ENCODE peak calls at places on chromosome 6, in nine cellular contexts. W is HS-5, I is activated T-helper 1 cell treated with Interleukin-2 at 50 U/mL for 16 hours, Y is NCI-H1436, T is foreskin fibroblast, M is NCI-H524, O is Ammon's horn, B is ecto neural progenitor cell, K is NCI-H2171. F is an unnamed sample.

GRCh38 chr6:130324657-130325056 is 41.2 kb upstream of the TMEM200A start:
- DNase-seq in K (no peak), I (no peak), M (no peak), W (peak), B (no peak), T (peak), O (no peak), Y (no peak), F (no peak)

GRCh38 chr6:25334793-25335192 is 55.6 kb downstream of the CARMIL1 start:
- DNase-seq in K (no peak), T (no peak), O (no peak), W (no peak), Y (no peak), M (no peak), B (no peak), I (no peak), F (no peak)

GRCh38 chr6:41093729-41094128 is 21.0 kb downstream of the NFYA start:
- DNase-seq in W (no peak), Y (no peak), T (peak), K (no peak), B (no peak), O (no peak), I (no peak), M (no peak), F (no peak)

GRCh38 chr6:43699564-43700186 is 12.1 kb upstream of the MRPS18A start:
- DNase-seq in T (peak), M (peak), I (no peak), O (no peak), B (no peak), W (no peak), Y (no peak), K (no peak), F (peak)

GRCh38 chr6:53578371-53578770 is 33.5 kb upstream of the GCLC start:
- DNase-seq in K (no peak), Y (no peak), W (no peak), T (no peak), I (no peak), O (no peak), B (no peak), M (no peak), F (no peak)

GRCh38 chr6:157990321-157991066 is 8.8 kb downstream of the SYNJ2 start:
- DNase-seq in M (peak), B (peak), T (no peak), Y (no peak), O (no peak), W (no peak), K (peak), I (no peak), F (no peak)

GRCh38 chr6:167893416-167893815 is 66.7 kb downstream of the AFDN start:
- DNase-seq in T (peak), B (no peak), I (no peak), W (no peak), M (no peak), O (no peak), Y (no peak), K (no peak), F (no peak)

GRCh38 chr6:47076422-47077344 is 34.6 kb upstream of the ADGRF1 start:
- DNase-seq in B (no peak), K (no peak), M (no peak), I (no peak), T (no peak), Y (no peak), O (peak), W (no peak), F (no peak)

GRCh38 chr6:166625356-166625755 is 1.7 kb downstream of the RPS6KA2 start:
- DNase-seq in I (no peak), K (no peak), Y (no peak), O (no peak), T (peak), W (no peak), M (no peak), B (no peak), F (no peak)

GRCh38 chr6:30813623-30814136 is 69.3 kb upstream of the IER3 start:
- DNase-seq in W (no peak), K (no peak), Y (no peak), I (no peak), B (no peak), M (no peak), O (no peak), T (no peak), F (no peak)

GRCh38 chr6:12343440-12344162 is 53.4 kb downstream of the EDN1 start:
- DNase-seq in O (no peak), M (no peak), W (peak), B (no peak), I (no peak), K (no peak), T (peak), Y (no peak), F (no peak)

GRCh38 chr6:144064402-144064830 is 31.0 kb downstream of the SF3B5 start:
- DNase-seq in I (peak), W (no peak), M (peak), O (peak), K (no peak), B (no peak), T (peak), Y (no peak), F (no peak)

GRCh38 chr6:45350186-45350585 is 22.1 kb downstream of the RUNX2 start:
- DNase-seq in M (no peak), I (no peak), Y (no peak), K (no peak), W (no peak), B (no peak), T (no peak), O (no peak), F (no peak)

GRCh38 chr6:25829375-25829774 is 2.5 kb downstream of the SLC17A1 start:
- DNase-seq in I (no peak), W (no peak), O (no peak), K (no peak), T (no peak), M (no peak), B (no peak), Y (no peak), F (no peak)

GRCh38 chr6:163189609-163190008 is 224.9 kb upstream of the QKI start:
- DNase-seq in T (no peak), I (no peak), W (no peak), Y (no peak), K (no peak), B (no peak), O (peak), M (no peak), F (no peak)

GRCh38 chr6:117128052-117128451 is 137.3 kb upstream of the VGLL2 start:
- DNase-seq in M (no peak), O (no peak), W (no peak), K (no peak), T (no peak), Y (no peak), I (no peak), B (no peak), F (no peak)

GRCh38 chr6:112571486-112571885 is 224.4 kb downstream of the RFPL4B start:
- DNase-seq in O (peak), B (no peak), K (no peak), W (no peak), Y (no peak), M (no peak), I (no peak), T (peak), F (no peak)

GRCh38 chr6:99905209-99906106 is 88.6 kb downstream of the MCHR2 start:
- DNase-seq in M (peak), K (peak), W (peak), O (peak), T (peak), B (no peak), Y (peak), I (no peak), F (peak)

GRCh38 chr6:14851286-14851685 is 394.6 kb upstream of the JARID2 start:
- DNase-seq in O (no peak), T (peak), Y (no peak), I (no peak), W (no peak), K (no peak), M (no peak), B (no peak), F (no peak)

GRCh38 chr6:116217069-116217468 is 36.8 kb downstream of the TSPYL4 start:
- DNase-seq in Y (peak), W (no peak), I (no peak), M (no peak), T (peak), B (no peak), K (no peak), O (peak), F (peak)

F was measured in NCI-H1694.